ENCODE peak calls at places on chromosome 12, in five cellular contexts. One of them, this sample, is unnamed.

GRCh38 chr12:112116232-112117060 is 7.9 kb upstream of the NAA25 start:
- DNase-seq in NCI-H2029: peak
- DNase-seq in A549: peak
- DNase-seq in Right ventricle myocardium inferior: peak
- DNase-seq in AG10803: peak
- DNase-seq in this sample: peak

GRCh38 chr12:116099664-116100432 is 177.6 kb downstream of the MED13L start:
- DNase-seq in NCI-H2029: no peak
- DNase-seq in A549: no peak
- DNase-seq in Right ventricle myocardium inferior: no peak
- DNase-seq in AG10803: no peak
- DNase-seq in this sample: no peak

GRCh38 chr12:106135781-106136180 is 3.0 kb downstream of the NUAK1 start:
- DNase-seq in NCI-H2029: no peak
- DNase-seq in A549: no peak
- DNase-seq in Right ventricle myocardium inferior: no peak
- DNase-seq in AG10803: peak
- DNase-seq in this sample: no peak

GRCh38 chr12:6699989-6700645 is 498 bp downstream of the PIANP start:
- DNase-seq in NCI-H2029: no peak
- DNase-seq in A549: no peak
- DNase-seq in Right ventricle myocardium inferior: no peak
- DNase-seq in AG10803: no peak
- DNase-seq in this sample: peak

GRCh38 chr12:98653866-98654493 is 8.9 kb downstream of the APAF1 start:
- DNase-seq in NCI-H2029: peak
- DNase-seq in A549: peak
- DNase-seq in Right ventricle myocardium inferior: no peak
- DNase-seq in AG10803: peak
- DNase-seq in this sample: peak

GRCh38 chr12:87469295-87469694 is 559.9 kb downstream of the C12orf50 start:
- DNase-seq in NCI-H2029: no peak
- DNase-seq in A549: no peak
- DNase-seq in Right ventricle myocardium inferior: no peak
- DNase-seq in AG10803: no peak
- DNase-seq in this sample: no peak

GRCh38 chr12:124422570-124423523 is 128.0 kb downstream of the RFLNA start:
- DNase-seq in NCI-H2029: peak
- DNase-seq in A549: peak
- DNase-seq in Right ventricle myocardium inferior: peak
- DNase-seq in AG10803: peak
- DNase-seq in this sample: no peak

GRCh38 chr12:52359511-52360103 is 7.7 kb downstream of the KRT85 start:
- DNase-seq in NCI-H2029: no peak
- DNase-seq in A549: no peak
- DNase-seq in Right ventricle myocardium inferior: no peak
- DNase-seq in AG10803: peak
- DNase-seq in this sample: no peak